ENCODE peak calls at places on chromosome 19, in six cellular contexts. One of them, this sample, is unnamed.

GRCh38 chr19:28501979-28502378 is 711.0 kb downstream of the UQCRFS1 start:
- DNase-seq in GM13976: no peak
- DNase-seq in H9: no peak
- DNase-seq in endothelial cell: no peak
- DNase-seq in GM20000: no peak
- DNase-seq in neural crest cell: no peak
- DNase-seq in this sample: no peak

GRCh38 chr19:31541396-31541795 is 192.2 kb upstream of the TSHZ3 start:
- DNase-seq in GM13976: no peak
- DNase-seq in H9: no peak
- DNase-seq in endothelial cell: no peak
- DNase-seq in GM20000: no peak
- DNase-seq in neural crest cell: no peak
- DNase-seq in this sample: no peak

GRCh38 chr19:29685326-29685725 is 20.1 kb downstream of the PLEKHF1 start:
- DNase-seq in GM13976: no peak
- DNase-seq in H9: no peak
- DNase-seq in endothelial cell: no peak
- DNase-seq in GM20000: no peak
- DNase-seq in neural crest cell: no peak
- DNase-seq in this sample: no peak

GRCh38 chr19:15986694-15987093 is 37.9 kb downstream of the OR10H4 start:
- DNase-seq in GM13976: no peak
- DNase-seq in H9: no peak
- DNase-seq in endothelial cell: no peak
- DNase-seq in GM20000: no peak
- DNase-seq in neural crest cell: no peak
- DNase-seq in this sample: no peak

GRCh38 chr19:13784731-13785452 is 10.4 kb upstream of the ZSWIM4 start:
- DNase-seq in GM13976: peak
- DNase-seq in H9: peak
- DNase-seq in endothelial cell: peak
- DNase-seq in GM20000: peak
- DNase-seq in neural crest cell: peak
- DNase-seq in this sample: peak

GRCh38 chr19:29662278-29662603 is 3.0 kb upstream of the PLEKHF1 start:
- DNase-seq in GM13976: no peak
- DNase-seq in H9: no peak
- DNase-seq in endothelial cell: no peak
- DNase-seq in GM20000: no peak
- DNase-seq in neural crest cell: no peak
- DNase-seq in this sample: no peak

GRCh38 chr19:7596191-7596937 is 701 bp downstream of the CAMSAP3 start:
- DNase-seq in GM13976: peak
- DNase-seq in H9: no peak
- DNase-seq in endothelial cell: no peak
- DNase-seq in GM20000: peak
- DNase-seq in neural crest cell: no peak
- DNase-seq in this sample: peak

GRCh38 chr19:5229778-5230165 is 110.8 kb downstream of the PTPRS start:
- DNase-seq in GM13976: no peak
- DNase-seq in H9: no peak
- DNase-seq in endothelial cell: no peak
- DNase-seq in GM20000: no peak
- DNase-seq in neural crest cell: no peak
- DNase-seq in this sample: no peak

GRCh38 chr19:55486043-55486970 is 1.3 kb downstream of the NAT14 start:
- DNase-seq in GM13976: no peak
- DNase-seq in H9: no peak
- DNase-seq in endothelial cell: no peak
- DNase-seq in GM20000: peak
- DNase-seq in neural crest cell: no peak
- DNase-seq in this sample: no peak

GRCh38 chr19:14476663-14477401 is 1.7 kb upstream of the PTGER1 start:
- DNase-seq in GM13976: peak
- DNase-seq in H9: no peak
- DNase-seq in endothelial cell: no peak
- DNase-seq in GM20000: peak
- DNase-seq in neural crest cell: no peak
- DNase-seq in this sample: no peak

GRCh38 chr19:27793128-27793643 is 1419.8 kb downstream of the UQCRFS1 start:
- DNase-seq in GM13976: peak
- DNase-seq in H9: peak
- DNase-seq in endothelial cell: peak
- DNase-seq in GM20000: peak
- DNase-seq in neural crest cell: no peak
- DNase-seq in this sample: peak

GRCh38 chr19:4357921-4358326 is 14.6 kb downstream of the MPND start:
- DNase-seq in GM13976: no peak
- DNase-seq in H9: no peak
- DNase-seq in endothelial cell: no peak
- DNase-seq in GM20000: no peak
- DNase-seq in neural crest cell: no peak
- DNase-seq in this sample: no peak

GRCh38 chr19:41376241-41376997 is at the start of gene TMEM91:
- DNase-seq in GM13976: no peak
- DNase-seq in H9: peak
- DNase-seq in endothelial cell: peak
- DNase-seq in GM20000: no peak
- DNase-seq in neural crest cell: peak
- DNase-seq in this sample: peak

GRCh38 chr19:53772943-53773342 is 51.2 kb downstream of the NLRP12 start:
- DNase-seq in GM13976: peak
- DNase-seq in H9: peak
- DNase-seq in endothelial cell: peak
- DNase-seq in GM20000: no peak
- DNase-seq in neural crest cell: peak
- DNase-seq in this sample: peak

GRCh38 chr19:42111384-42111783 is 20.9 kb downstream of the POU2F2 start:
- DNase-seq in GM13976: no peak
- DNase-seq in H9: no peak
- DNase-seq in endothelial cell: no peak
- DNase-seq in GM20000: no peak
- DNase-seq in neural crest cell: no peak
- DNase-seq in this sample: no peak

GRCh38 chr19:45938733-45939319 is 24.2 kb upstream of the NANOS2 start:
- DNase-seq in GM13976: no peak
- DNase-seq in H9: no peak
- DNase-seq in endothelial cell: no peak
- DNase-seq in GM20000: no peak
- DNase-seq in neural crest cell: no peak
- DNase-seq in this sample: no peak

GRCh38 chr19:3580156-3580955 is 4.9 kb upstream of the GIPC3 start:
- DNase-seq in GM13976: no peak
- DNase-seq in H9: no peak
- DNase-seq in endothelial cell: no peak
- DNase-seq in GM20000: no peak
- DNase-seq in neural crest cell: no peak
- DNase-seq in this sample: no peak

GRCh38 chr19:12581100-12581499 is 29.5 kb downstream of the ZNF490 start:
- DNase-seq in GM13976: no peak
- DNase-seq in H9: no peak
- DNase-seq in endothelial cell: no peak
- DNase-seq in GM20000: no peak
- DNase-seq in neural crest cell: no peak
- DNase-seq in this sample: no peak

GRCh38 chr19:50349277-50350057 is 16.0 kb downstream of the NAPSA start:
- DNase-seq in GM13976: no peak
- DNase-seq in H9: no peak
- DNase-seq in endothelial cell: no peak
- DNase-seq in GM20000: no peak
- DNase-seq in neural crest cell: no peak
- DNase-seq in this sample: no peak
- TF ChIP-seq CTCF in GM13976: no peak
- TF ChIP-seq CTCF in H9: no peak
- TF ChIP-seq CTCF in endothelial cell: no peak
- TF ChIP-seq CTCF in GM20000: no peak
- TF ChIP-seq CTCF in neural crest cell: no peak
- TF ChIP-seq CTCF in this sample: no peak

GRCh38 chr19:20558011-20558410 is 7.6 kb downstream of the ZNF737 start:
- DNase-seq in GM13976: no peak
- DNase-seq in H9: peak
- DNase-seq in endothelial cell: peak
- DNase-seq in GM20000: no peak
- DNase-seq in neural crest cell: no peak
- DNase-seq in this sample: no peak
- TF ChIP-seq CTCF in GM13976: no peak
- TF ChIP-seq CTCF in H9: peak
- TF ChIP-seq CTCF in endothelial cell: peak
- TF ChIP-seq CTCF in GM20000: no peak
- TF ChIP-seq CTCF in neural crest cell: peak
- TF ChIP-seq CTCF in this sample: no peak

DNA sequence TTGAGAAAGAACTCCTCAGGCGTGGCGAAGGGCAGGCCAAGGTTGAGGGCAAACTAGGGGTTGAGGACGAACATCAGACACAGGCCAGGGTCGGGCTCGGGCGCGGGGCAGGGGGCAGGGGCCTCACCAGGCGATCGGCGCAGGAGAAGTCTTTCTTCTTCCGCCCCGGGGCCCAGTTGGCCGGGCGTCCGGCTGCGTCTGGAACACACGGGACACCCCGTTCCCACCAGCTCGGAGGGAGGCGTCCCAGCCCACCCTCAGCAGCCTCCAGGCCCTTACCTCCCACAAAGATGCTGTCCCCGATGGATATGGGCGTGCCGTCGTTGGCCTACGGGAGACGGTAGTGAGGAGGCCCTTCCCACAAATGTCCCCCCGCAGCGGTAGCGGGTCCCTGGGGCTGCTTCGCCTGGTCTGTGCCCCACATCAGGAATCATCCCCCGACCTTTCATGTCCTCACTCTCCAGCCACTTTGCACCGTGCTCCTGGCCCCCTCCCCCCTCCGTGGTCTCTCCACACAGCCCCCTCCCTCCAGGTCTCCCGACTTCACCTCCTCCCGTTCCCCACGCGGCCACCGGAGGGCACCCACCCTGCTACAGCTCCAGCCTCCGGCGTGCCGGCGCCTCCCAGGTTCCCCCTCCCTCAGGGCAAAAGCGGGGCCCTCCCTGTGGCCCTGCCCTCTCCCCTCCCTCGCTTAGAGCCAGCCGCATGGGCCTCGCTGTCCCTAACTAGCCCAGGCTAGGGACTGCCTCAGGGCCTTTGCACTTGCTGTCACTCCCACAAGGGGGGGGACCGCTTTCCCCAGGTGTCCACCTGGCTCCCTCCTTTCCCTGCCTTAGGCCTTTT is 4.7 kb downstream of the PNKP start:
- DNase-seq in GM13976: no peak
- DNase-seq in H9: peak
- DNase-seq in endothelial cell: peak
- DNase-seq in GM20000: no peak
- DNase-seq in neural crest cell: no peak
- DNase-seq in this sample: peak
- TF ChIP-seq CTCF in GM13976: no peak
- TF ChIP-seq CTCF in H9: peak
- TF ChIP-seq CTCF in endothelial cell: no peak
- TF ChIP-seq CTCF in GM20000: peak
- TF ChIP-seq CTCF in neural crest cell: peak
- TF ChIP-seq CTCF in this sample: no peak

GRCh38 chr19:17996826-17997316 is 11.1 kb upstream of the ARRDC2 start:
- DNase-seq in GM13976: peak
- DNase-seq in H9: peak
- DNase-seq in endothelial cell: peak
- DNase-seq in GM20000: peak
- DNase-seq in neural crest cell: peak
- DNase-seq in this sample: peak

GRCh38 chr19:17999685-18000479 is 8.1 kb upstream of the ARRDC2 start:
- DNase-seq in GM13976: no peak
- DNase-seq in H9: no peak
- DNase-seq in endothelial cell: no peak
- DNase-seq in GM20000: no peak
- DNase-seq in neural crest cell: no peak
- DNase-seq in this sample: no peak

GRCh38 chr19:17998827-17999150 is 9.2 kb upstream of the ARRDC2 start:
- DNase-seq in GM13976: no peak
- DNase-seq in H9: no peak
- DNase-seq in endothelial cell: no peak
- DNase-seq in GM20000: no peak
- DNase-seq in neural crest cell: no peak
- DNase-seq in this sample: no peak

GRCh38 chr19:18000480-18000980 is 7.4 kb upstream of the ARRDC2 start:
- DNase-seq in GM13976: no peak
- DNase-seq in H9: no peak
- DNase-seq in endothelial cell: no peak
- DNase-seq in GM20000: no peak
- DNase-seq in neural crest cell: no peak
- DNase-seq in this sample: no peak

GRCh38 chr19:17997969-17998826 is 9.8 kb upstream of the ARRDC2 start:
- DNase-seq in GM13976: no peak
- DNase-seq in H9: peak
- DNase-seq in endothelial cell: peak
- DNase-seq in GM20000: no peak
- DNase-seq in neural crest cell: no peak
- DNase-seq in this sample: peak
- TF ChIP-seq CTCF in GM13976: peak
- TF ChIP-seq CTCF in H9: peak
- TF ChIP-seq CTCF in endothelial cell: peak
- TF ChIP-seq CTCF in GM20000: peak
- TF ChIP-seq CTCF in neural crest cell: peak
- TF ChIP-seq CTCF in this sample: peak

GRCh38 chr19:52343548-52343947 is 7.5 kb downstream of the ZNF610 start:
- DNase-seq in GM13976: peak
- DNase-seq in H9: peak
- DNase-seq in endothelial cell: peak
- DNase-seq in GM20000: peak
- DNase-seq in neural crest cell: peak
- DNase-seq in this sample: peak
- TF ChIP-seq CTCF in GM13976: peak
- TF ChIP-seq CTCF in H9: peak
- TF ChIP-seq CTCF in endothelial cell: peak
- TF ChIP-seq CTCF in GM20000: peak
- TF ChIP-seq CTCF in neural crest cell: peak
- TF ChIP-seq CTCF in this sample: peak

GRCh38 chr19:43308244-43308815 is 39.0 kb upstream of the PSG9 start:
- DNase-seq in GM13976: no peak
- DNase-seq in H9: no peak
- DNase-seq in endothelial cell: no peak
- DNase-seq in GM20000: no peak
- DNase-seq in neural crest cell: no peak
- DNase-seq in this sample: no peak

GRCh38 chr19:43310221-43310620 is 40.9 kb upstream of the PSG9 start:
- DNase-seq in GM13976: no peak
- DNase-seq in H9: no peak
- DNase-seq in endothelial cell: no peak
- DNase-seq in GM20000: no peak
- DNase-seq in neural crest cell: no peak
- DNase-seq in this sample: no peak

GRCh38 chr19:43300876-43301765 is 31.8 kb upstream of the PSG9 start:
- DNase-seq in GM13976: no peak
- DNase-seq in H9: no peak
- DNase-seq in endothelial cell: no peak
- DNase-seq in GM20000: no peak
- DNase-seq in neural crest cell: no peak
- DNase-seq in this sample: no peak

GRCh38 chr19:43306097-43306496 is 36.8 kb upstream of the PSG9 start:
- DNase-seq in GM13976: no peak
- DNase-seq in H9: no peak
- DNase-seq in endothelial cell: no peak
- DNase-seq in GM20000: no peak
- DNase-seq in neural crest cell: no peak
- DNase-seq in this sample: no peak

GRCh38 chr19:43305642-43306041 is 36.3 kb upstream of the PSG9 start:
- DNase-seq in GM13976: no peak
- DNase-seq in H9: no peak
- DNase-seq in endothelial cell: no peak
- DNase-seq in GM20000: no peak
- DNase-seq in neural crest cell: no peak
- DNase-seq in this sample: no peak
- TF ChIP-seq CTCF in GM13976: no peak
- TF ChIP-seq CTCF in H9: no peak
- TF ChIP-seq CTCF in endothelial cell: no peak
- TF ChIP-seq CTCF in GM20000: no peak
- TF ChIP-seq CTCF in neural crest cell: no peak
- TF ChIP-seq CTCF in this sample: no peak

This sample was measured in nephron progenitor cell.